ENCODE peak calls at places on chromosomes 3 and 15, in nine cellular contexts. One of them, this sample, is unnamed.

GRCh38 chr3:32856355-32856889 is 38.6 kb downstream of the TRIM71 start:
- DNase-seq in body of pancreas: no peak
- DNase-seq in ascending aorta: no peak
- DNase-seq in aorta: no peak
- DNase-seq in mucosa of descending colon: no peak
- DNase-seq in MM.1S: no peak
- DNase-seq in OCI-LY7: no peak
- DNase-seq in uterus: no peak
- DNase-seq in breast epithelium: no peak
- DNase-seq in this sample: no peak

GRCh38 chr15:62047278-62047847 is 12.9 kb downstream of the VPS13C start:
- DNase-seq in body of pancreas: no peak
- DNase-seq in ascending aorta: no peak
- DNase-seq in aorta: no peak
- DNase-seq in mucosa of descending colon: no peak
- DNase-seq in MM.1S: no peak
- DNase-seq in OCI-LY7: no peak
- DNase-seq in uterus: no peak
- DNase-seq in breast epithelium: no peak
- DNase-seq in this sample: no peak

GRCh38 chr15:44727462-44728231 is 8.7 kb upstream of the TRIM69 start:
- DNase-seq in body of pancreas: no peak
- DNase-seq in ascending aorta: no peak
- DNase-seq in aorta: no peak
- DNase-seq in mucosa of descending colon: peak; percentile 19
- DNase-seq in MM.1S: no peak
- DNase-seq in OCI-LY7: no peak
- DNase-seq in uterus: no peak
- DNase-seq in breast epithelium: no peak
- DNase-seq in this sample: no peak

GRCh38 chr3:46564190-46565112 is 1.7 kb downstream of the LRRC2 start:
- DNase-seq in body of pancreas: no peak
- DNase-seq in ascending aorta: no peak
- DNase-seq in aorta: no peak
- DNase-seq in mucosa of descending colon: no peak
- DNase-seq in MM.1S: no peak
- DNase-seq in OCI-LY7: no peak
- DNase-seq in uterus: no peak
- DNase-seq in breast epithelium: no peak
- DNase-seq in this sample: no peak

GRCh38 chr3:182618085-182618732 is 175.1 kb upstream of the ATP11B start:
- DNase-seq in body of pancreas: no peak
- DNase-seq in ascending aorta: no peak
- DNase-seq in aorta: no peak
- DNase-seq in mucosa of descending colon: peak; percentile 61
- DNase-seq in MM.1S: peak; percentile 85
- DNase-seq in OCI-LY7: peak; percentile 77
- DNase-seq in uterus: no peak
- DNase-seq in breast epithelium: no peak
- DNase-seq in this sample: no peak

GRCh38 chr15:71647479-71647792 is 162.9 kb upstream of the NR2E3 start:
- DNase-seq in body of pancreas: no peak
- DNase-seq in ascending aorta: no peak
- DNase-seq in aorta: no peak
- DNase-seq in mucosa of descending colon: no peak
- DNase-seq in MM.1S: no peak
- DNase-seq in OCI-LY7: no peak
- DNase-seq in uterus: no peak
- DNase-seq in breast epithelium: no peak
- DNase-seq in this sample: no peak

GRCh38 chr3:141076821-141077571 is 25.8 kb downstream of the SPSB4 start:
- DNase-seq in body of pancreas: peak; percentile 34
- DNase-seq in ascending aorta: no peak
- DNase-seq in aorta: peak; percentile 87
- DNase-seq in mucosa of descending colon: peak; percentile 50
- DNase-seq in MM.1S: no peak
- DNase-seq in OCI-LY7: no peak
- DNase-seq in uterus: peak; percentile 67
- DNase-seq in breast epithelium: no peak
- DNase-seq in this sample: no peak

GRCh38 chr3:71090207-71090606 is 493.3 kb downstream of the FOXP1 start:
- DNase-seq in body of pancreas: no peak
- DNase-seq in ascending aorta: no peak
- DNase-seq in aorta: no peak
- DNase-seq in mucosa of descending colon: no peak
- DNase-seq in MM.1S: no peak
- DNase-seq in OCI-LY7: peak; percentile 82
- DNase-seq in uterus: no peak
- DNase-seq in breast epithelium: no peak
- DNase-seq in this sample: no peak

GRCh38 chr3:39272191-39272590 is 7.6 kb downstream of the CX3CR1 start:
- DNase-seq in body of pancreas: no peak
- DNase-seq in ascending aorta: no peak
- DNase-seq in aorta: no peak
- DNase-seq in mucosa of descending colon: no peak
- DNase-seq in MM.1S: no peak
- DNase-seq in OCI-LY7: no peak
- DNase-seq in uterus: no peak
- DNase-seq in breast epithelium: no peak
- DNase-seq in this sample: no peak

GRCh38 chr3:56930706-56931105 is 129.0 kb upstream of the ARHGEF3 start:
- DNase-seq in body of pancreas: no peak
- DNase-seq in ascending aorta: no peak
- DNase-seq in aorta: no peak
- DNase-seq in mucosa of descending colon: no peak
- DNase-seq in MM.1S: no peak
- DNase-seq in OCI-LY7: no peak
- DNase-seq in uterus: no peak
- DNase-seq in breast epithelium: no peak
- DNase-seq in this sample: no peak

GRCh38 chr3:115670911-115671310 is 47.6 kb downstream of the GAP43 start:
- DNase-seq in body of pancreas: no peak
- DNase-seq in ascending aorta: no peak
- DNase-seq in aorta: no peak
- DNase-seq in mucosa of descending colon: no peak
- DNase-seq in MM.1S: no peak
- DNase-seq in OCI-LY7: no peak
- DNase-seq in uterus: no peak
- DNase-seq in breast epithelium: no peak
- DNase-seq in this sample: no peak

GRCh38 chr15:77019476-77020331 is 24.8 kb downstream of the PSTPIP1 start:
- DNase-seq in body of pancreas: no peak
- DNase-seq in ascending aorta: no peak
- DNase-seq in aorta: no peak
- DNase-seq in mucosa of descending colon: no peak
- DNase-seq in MM.1S: no peak
- DNase-seq in OCI-LY7: no peak
- DNase-seq in uterus: no peak
- DNase-seq in breast epithelium: no peak
- DNase-seq in this sample: no peak

GRCh38 chr3:144552642-144553041 is 581.0 kb downstream of the DIPK2A start:
- DNase-seq in body of pancreas: no peak
- DNase-seq in ascending aorta: no peak
- DNase-seq in aorta: no peak
- DNase-seq in mucosa of descending colon: no peak
- DNase-seq in MM.1S: no peak
- DNase-seq in OCI-LY7: no peak
- DNase-seq in uterus: no peak
- DNase-seq in breast epithelium: no peak
- DNase-seq in this sample: no peak

GRCh38 chr3:172309741-172310140 is 138.5 kb downstream of the GHSR start:
- DNase-seq in body of pancreas: no peak
- DNase-seq in ascending aorta: no peak
- DNase-seq in aorta: no peak
- DNase-seq in mucosa of descending colon: no peak
- DNase-seq in MM.1S: no peak
- DNase-seq in OCI-LY7: no peak
- DNase-seq in uterus: no peak
- DNase-seq in breast epithelium: no peak
- DNase-seq in this sample: no peak

GRCh38 chr3:172311217-172311616 is 137.0 kb downstream of the GHSR start:
- DNase-seq in body of pancreas: no peak
- DNase-seq in ascending aorta: no peak
- DNase-seq in aorta: no peak
- DNase-seq in mucosa of descending colon: no peak
- DNase-seq in MM.1S: no peak
- DNase-seq in OCI-LY7: no peak
- DNase-seq in uterus: no peak
- DNase-seq in breast epithelium: no peak
- DNase-seq in this sample: no peak

GRCh38 chr3:172309059-172309458 is 139.2 kb downstream of the GHSR start:
- DNase-seq in body of pancreas: no peak
- DNase-seq in ascending aorta: no peak
- DNase-seq in aorta: no peak
- DNase-seq in mucosa of descending colon: no peak
- DNase-seq in MM.1S: no peak
- DNase-seq in OCI-LY7: no peak
- DNase-seq in uterus: no peak
- DNase-seq in breast epithelium: no peak
- DNase-seq in this sample: no peak

GRCh38 chr3:172312006-172312405 is 136.2 kb downstream of the GHSR start:
- DNase-seq in body of pancreas: no peak
- DNase-seq in ascending aorta: no peak
- DNase-seq in aorta: no peak
- DNase-seq in mucosa of descending colon: no peak
- DNase-seq in MM.1S: no peak
- DNase-seq in OCI-LY7: no peak
- DNase-seq in uterus: no peak
- DNase-seq in breast epithelium: no peak
- DNase-seq in this sample: no peak

DNA sequence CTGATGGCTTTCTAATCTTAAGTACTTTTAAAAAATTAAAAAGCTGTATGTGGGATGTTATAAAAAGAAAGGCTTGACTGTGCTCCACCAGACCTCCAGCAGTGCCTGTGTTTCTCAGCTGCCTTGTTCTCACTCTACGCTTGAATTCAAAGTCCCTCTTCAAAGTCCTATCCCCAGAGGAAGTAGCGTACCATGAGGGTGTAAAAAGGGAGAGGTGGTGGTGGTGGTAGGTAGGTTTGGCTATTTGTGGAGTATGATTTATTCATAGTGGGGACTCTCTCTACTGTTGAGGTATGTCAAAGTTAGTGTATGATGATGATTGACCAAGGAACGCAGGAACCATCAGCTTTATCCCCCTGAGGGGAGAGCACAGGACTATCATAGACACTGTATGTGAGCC is 137.9 kb downstream of the GHSR start:
- DNase-seq in body of pancreas: no peak
- DNase-seq in ascending aorta: no peak
- DNase-seq in aorta: no peak
- DNase-seq in mucosa of descending colon: no peak
- DNase-seq in MM.1S: no peak
- DNase-seq in OCI-LY7: no peak
- DNase-seq in uterus: no peak
- DNase-seq in breast epithelium: no peak
- DNase-seq in this sample: no peak
- H3K36me3 ChIP-seq in body of pancreas: no peaks in the 10 kb centered on the region
- H3K36me3 ChIP-seq in ascending aorta: peaks cover 42% of the 10 kb centered on the region
- H3K36me3 ChIP-seq in aorta: no peaks in the 10 kb centered on the region
- H3K36me3 ChIP-seq in mucosa of descending colon: peaks cover 3% of the 10 kb centered on the region
- H3K36me3 ChIP-seq in MM.1S: peaks cover 23% of the 10 kb centered on the region
- H3K36me3 ChIP-seq in OCI-LY7: no peaks in the 10 kb centered on the region
- H3K36me3 ChIP-seq in uterus: no peaks in the 10 kb centered on the region
- H3K36me3 ChIP-seq in breast epithelium: no peaks in the 10 kb centered on the region
- H3K36me3 ChIP-seq in this sample: peaks cover 9% of the 10 kb centered on the region

DNA sequence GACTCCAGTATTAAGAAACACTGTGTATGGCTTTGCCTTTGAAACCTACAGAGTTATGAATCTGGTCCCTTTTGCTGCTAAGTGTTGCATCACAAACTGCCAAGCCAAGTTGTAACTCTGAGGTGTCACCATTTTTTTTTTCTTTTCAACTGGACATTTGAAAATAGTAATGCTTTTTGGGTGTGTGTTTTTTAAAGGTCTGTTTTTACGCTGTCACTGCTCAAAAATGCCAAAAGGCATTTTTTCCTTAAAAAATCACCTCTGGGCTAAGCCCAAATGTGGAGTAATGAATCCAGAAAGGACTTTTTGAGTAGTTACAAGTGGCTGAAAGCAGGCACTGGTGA is 9.5 kb downstream of the SMAD3 start:
- DNase-seq in body of pancreas: no peak
- DNase-seq in ascending aorta: no peak
- DNase-seq in aorta: no peak
- DNase-seq in mucosa of descending colon: no peak
- DNase-seq in MM.1S: no peak
- DNase-seq in OCI-LY7: no peak
- DNase-seq in uterus: no peak
- DNase-seq in breast epithelium: no peak
- DNase-seq in this sample: no peak
- H3K4me1 ChIP-seq in body of pancreas: peaks cover 74% of the 10 kb centered on the region
- H3K4me1 ChIP-seq in ascending aorta: peaks cover 20% of the 10 kb centered on the region
- H3K4me1 ChIP-seq in aorta: peaks cover 7% of the 10 kb centered on the region
- H3K4me1 ChIP-seq in mucosa of descending colon: peaks cover 55% of the 10 kb centered on the region
- H3K4me1 ChIP-seq in MM.1S: peaks cover 46% of the 10 kb centered on the region
- H3K4me1 ChIP-seq in OCI-LY7: peaks cover 96% of the 10 kb centered on the region
- H3K4me1 ChIP-seq in uterus: peaks cover 6% of the 10 kb centered on the region
- H3K4me1 ChIP-seq in breast epithelium: peaks cover 9% of the 10 kb centered on the region
- H3K4me1 ChIP-seq in this sample: peaks cover 78% of the 10 kb centered on the region

DNA sequence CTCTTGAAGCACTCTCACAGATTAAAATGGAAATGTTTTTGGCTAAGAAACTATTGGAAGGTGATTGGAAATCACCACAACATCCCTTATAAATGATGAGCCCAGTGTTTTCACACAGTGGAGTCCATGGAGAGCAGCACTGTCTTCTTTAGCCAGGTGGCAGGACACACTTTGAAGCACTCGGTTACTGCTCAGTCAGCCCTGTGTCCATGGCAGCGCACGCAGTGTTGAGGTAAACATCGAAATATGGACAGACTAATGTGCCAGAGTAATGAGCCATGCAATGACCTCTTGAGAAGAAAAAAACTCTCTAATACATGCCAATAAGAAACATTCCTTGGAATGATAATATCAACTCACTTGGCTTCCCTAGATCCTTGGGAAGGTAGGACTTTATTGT is 66.6 kb downstream of the TGFBR2 start:
- DNase-seq in body of pancreas: no peak
- DNase-seq in ascending aorta: no peak
- DNase-seq in aorta: no peak
- DNase-seq in mucosa of descending colon: no peak
- DNase-seq in MM.1S: no peak
- DNase-seq in OCI-LY7: no peak
- DNase-seq in uterus: no peak
- DNase-seq in breast epithelium: no peak
- DNase-seq in this sample: no peak
- H3K36me3 ChIP-seq in body of pancreas: peaks cover 3% of the 10 kb centered on the region
- H3K36me3 ChIP-seq in ascending aorta: peaks cover 95% of the 10 kb centered on the region
- H3K36me3 ChIP-seq in aorta: peaks cover 18% of the 10 kb centered on the region
- H3K36me3 ChIP-seq in mucosa of descending colon: no peaks in the 10 kb centered on the region
- H3K36me3 ChIP-seq in MM.1S: peaks cover 4% of the 10 kb centered on the region
- H3K36me3 ChIP-seq in OCI-LY7: peaks cover 99% of the 10 kb centered on the region
- H3K36me3 ChIP-seq in uterus: no peaks in the 10 kb centered on the region
- H3K36me3 ChIP-seq in breast epithelium: peaks cover 6% of the 10 kb centered on the region
- H3K36me3 ChIP-seq in this sample: peaks cover 41% of the 10 kb centered on the region

DNA sequence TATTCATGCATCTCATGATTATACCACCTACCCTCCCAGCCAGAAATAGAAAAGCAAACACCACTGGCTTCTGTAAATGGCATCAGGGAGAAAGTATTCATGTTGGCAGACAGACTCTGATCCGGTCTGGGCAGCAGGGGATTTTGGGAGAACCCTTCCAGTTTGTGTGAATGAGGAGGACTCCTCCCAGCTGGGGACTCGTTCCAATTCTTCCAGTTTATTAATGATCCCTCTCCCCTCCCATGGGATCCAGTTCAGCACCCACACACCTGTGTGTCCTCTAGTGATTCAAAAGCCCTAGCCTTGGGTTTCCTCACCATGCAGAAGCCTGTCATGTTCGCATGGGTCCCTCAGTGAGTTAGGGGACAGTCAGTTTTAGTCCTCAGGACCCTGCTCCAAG is 110.9 kb downstream of the IQSEC1 start:
- DNase-seq in body of pancreas: no peak
- DNase-seq in ascending aorta: no peak
- DNase-seq in aorta: no peak
- DNase-seq in mucosa of descending colon: no peak
- DNase-seq in MM.1S: no peak
- DNase-seq in OCI-LY7: no peak
- DNase-seq in uterus: no peak
- DNase-seq in breast epithelium: no peak
- DNase-seq in this sample: no peak
- H3K4me1 ChIP-seq in body of pancreas: peaks cover 83% of the 10 kb centered on the region
- H3K4me1 ChIP-seq in ascending aorta: peaks cover 56% of the 10 kb centered on the region
- H3K4me1 ChIP-seq in aorta: peaks cover 22% of the 10 kb centered on the region
- H3K4me1 ChIP-seq in mucosa of descending colon: peaks cover 40% of the 10 kb centered on the region
- H3K4me1 ChIP-seq in MM.1S: no peaks in the 10 kb centered on the region
- H3K4me1 ChIP-seq in OCI-LY7: peaks cover 37% of the 10 kb centered on the region
- H3K4me1 ChIP-seq in uterus: no peaks in the 10 kb centered on the region
- H3K4me1 ChIP-seq in breast epithelium: no peaks in the 10 kb centered on the region
- H3K4me1 ChIP-seq in this sample: peaks cover 91% of the 10 kb centered on the region

This sample was measured in CD8-positive, alpha-beta memory T cell.